ENCODE peak calls at places on chromosome 7, in seven cellular contexts. K, S, L, H, T, U and C are unnamed samples.

GRCh38 chr7:7959979-7960670 is 8.5 kb upstream of the GLCCI1 start:
- DNase-seq in K (no peak), S (no peak), L (no peak), H (no peak), T (no peak), U (no peak), C (no peak)

GRCh38 chr7:40199076-40199802 is 64.4 kb downstream of the SUGCT start:
- DNase-seq in K (no peak), S (no peak), L (peak; percentile 63), H (peak; percentile 32), T (no peak), U (no peak), C (no peak)

GRCh38 chr7:119105381-119105780 is 880.9 kb downstream of the ANKRD7 start:
- DNase-seq in K (no peak), S (no peak), L (no peak), H (peak; percentile 23), T (no peak), U (no peak), C (no peak)

GRCh38 chr7:159004411-159004810 is 140.3 kb downstream of the VIPR2 start:
- DNase-seq in K (no peak), S (no peak), L (no peak), H (no peak), T (no peak), U (no peak), C (no peak)

GRCh38 chr7:92134271-92135099 is at the start of gene CYP51A1:
- DNase-seq in K (peak; percentile 90), S (peak; percentile 82), L (peak; percentile 86), H (peak; percentile 93), T (peak; percentile 93), U (peak; percentile 91), C (peak; percentile 94)

GRCh38 chr7:135111379-135111778 is 36.5 kb upstream of the TMEM140 start:
- DNase-seq in K (no peak), S (no peak), L (no peak), H (no peak), T (no peak), U (no peak), C (no peak)

GRCh38 chr7:157584420-157584819 is 247.6 kb downstream of the DNAJB6 start:
- DNase-seq in K (no peak), S (no peak), L (no peak), H (no peak), T (no peak), U (no peak), C (no peak)

GRCh38 chr7:130481898-130482297 is 10.0 kb upstream of the MEST start:
- DNase-seq in K (no peak), S (no peak), L (peak; percentile 44), H (no peak), T (no peak), U (peak; percentile 49), C (no peak)

GRCh38 chr7:67392596-67393438 is 396.2 kb downstream of the TYW1 start:
- DNase-seq in K (no peak), S (peak; percentile 13), L (no peak), H (peak; percentile 93), T (no peak), U (no peak), C (no peak)

GRCh38 chr7:5395246-5395645 is 28.4 kb downstream of the TNRC18 start:
- DNase-seq in K (no peak), S (no peak), L (no peak), H (no peak), T (no peak), U (no peak), C (no peak)
- H3K27ac ChIP-seq in K (peak overlapping the region; percentile 44), S (no peak overlapping the region), L (no peak overlapping the region), H (no peak overlapping the region), T (no peak overlapping the region), U (no peak overlapping the region), C (no peak overlapping the region)

GRCh38 chr7:23438171-23438570 is 32.1 kb downstream of the IGF2BP3 start:
- DNase-seq in K (no peak), S (no peak), L (no peak), H (no peak), T (no peak), U (no peak), C (no peak)

GRCh38 chr7:23431596-23432284 is 38.6 kb downstream of the IGF2BP3 start:
- DNase-seq in K (no peak), S (no peak), L (peak; percentile 38), H (peak; percentile 55), T (no peak), U (no peak), C (no peak)

GRCh38 chr7:23430902-23431259 is 39.4 kb downstream of the IGF2BP3 start:
- DNase-seq in K (no peak), S (no peak), L (no peak), H (no peak), T (no peak), U (no peak), C (no peak)

DNA sequence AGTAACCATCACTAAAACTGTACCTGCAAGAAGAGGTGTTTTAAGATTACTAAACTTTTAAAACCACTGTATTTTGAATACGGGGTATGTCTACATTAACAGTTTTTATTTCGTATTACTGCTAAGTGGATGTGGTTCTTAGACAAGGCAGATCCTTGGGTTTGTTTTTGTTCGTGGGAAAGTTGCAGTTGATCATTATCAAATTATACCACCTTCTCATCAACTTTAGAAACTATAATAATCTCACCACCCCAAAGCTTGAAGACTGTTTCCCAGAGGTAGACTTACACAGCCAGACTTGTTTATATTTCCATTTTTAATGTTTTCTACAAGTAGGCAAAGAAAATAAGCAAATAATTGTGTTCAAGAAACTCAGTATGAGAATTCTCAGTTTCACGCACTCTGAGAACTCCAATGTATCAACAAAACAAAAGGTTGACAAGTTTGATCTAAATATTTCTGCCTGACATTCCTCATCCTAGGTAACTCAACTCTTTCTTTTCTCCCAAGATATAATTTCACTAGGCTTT is 36.1 kb downstream of the IGF2BP3 start:
- DNase-seq in K (no peak), S (no peak), L (no peak), H (no peak), T (no peak), U (no peak), C (no peak)
- H3K27ac ChIP-seq in K (no peak overlapping the region), S (no peak overlapping the region), L (no peak overlapping the region), H (peak overlapping the region; percentile 64), T (no peak overlapping the region), U (no peak overlapping the region), C (no peak overlapping the region)

DNA sequence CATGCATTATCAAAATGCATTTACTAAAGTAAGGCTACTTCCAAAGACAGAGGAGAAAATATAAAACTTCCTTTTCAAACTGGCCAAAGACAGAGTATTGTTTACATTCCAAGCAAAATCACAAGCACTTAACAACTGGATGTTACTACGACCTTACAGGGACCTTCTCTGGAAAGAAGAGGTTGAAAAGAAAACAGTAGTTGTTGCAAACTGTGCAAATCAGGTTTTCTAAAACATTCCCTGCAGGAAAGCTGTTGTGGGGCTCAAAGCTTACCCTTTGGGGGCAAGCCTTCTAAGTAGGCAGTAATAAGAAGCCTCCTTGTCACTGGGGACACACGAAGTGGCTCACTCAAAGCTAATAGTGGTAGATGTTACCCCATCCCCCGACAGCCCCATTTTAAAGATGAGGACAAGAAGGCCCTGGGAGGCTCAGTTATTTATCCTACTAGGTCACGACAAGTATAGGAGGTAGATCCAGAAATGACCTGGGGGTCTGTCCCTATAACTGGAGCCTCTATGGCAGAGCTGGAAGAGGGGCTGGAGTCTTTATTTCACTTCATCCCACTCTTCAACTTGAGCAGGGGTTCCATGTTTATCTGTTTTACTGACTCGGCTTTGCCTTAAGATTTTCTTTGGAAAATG is 46.6 kb downstream of the ATXN7L1 start:
- DNase-seq in K (no peak), S (no peak), L (peak; percentile 68), H (no peak), T (no peak), U (no peak), C (no peak)
- H3K27ac ChIP-seq in K (peak overlapping the region; percentile 57), S (no peak overlapping the region), L (peak overlapping the region; percentile 92), H (no peak overlapping the region), T (no peak overlapping the region), U (no peak overlapping the region), C (no peak overlapping the region)

GRCh38 chr7:132564849-132565248 is 11.4 kb downstream of the PLXNA4 start:
- DNase-seq in K (no peak), S (no peak), L (no peak), H (peak; percentile 14), T (no peak), U (no peak), C (no peak)

GRCh38 chr7:132560825-132561529 is 15.3 kb downstream of the PLXNA4 start:
- DNase-seq in K (no peak), S (no peak), L (no peak), H (no peak), T (no peak), U (no peak), C (no peak)

GRCh38 chr7:132564090-132564489 is 12.2 kb downstream of the PLXNA4 start:
- DNase-seq in K (no peak), S (no peak), L (no peak), H (no peak), T (no peak), U (no peak), C (no peak)

GRCh38 chr7:132561763-132562162 is 14.5 kb downstream of the PLXNA4 start:
- DNase-seq in K (no peak), S (no peak), L (no peak), H (no peak), T (no peak), U (no peak), C (no peak)

GRCh38 chr7:132562690-132563089 is 13.6 kb downstream of the PLXNA4 start:
- DNase-seq in K (no peak), S (no peak), L (no peak), H (no peak), T (no peak), U (no peak), C (no peak)
- H3K27ac ChIP-seq in K (no peak overlapping the region), S (no peak overlapping the region), L (no peak overlapping the region), H (no peak overlapping the region), T (no peak overlapping the region), U (no peak overlapping the region), C (no peak overlapping the region)

DNA sequence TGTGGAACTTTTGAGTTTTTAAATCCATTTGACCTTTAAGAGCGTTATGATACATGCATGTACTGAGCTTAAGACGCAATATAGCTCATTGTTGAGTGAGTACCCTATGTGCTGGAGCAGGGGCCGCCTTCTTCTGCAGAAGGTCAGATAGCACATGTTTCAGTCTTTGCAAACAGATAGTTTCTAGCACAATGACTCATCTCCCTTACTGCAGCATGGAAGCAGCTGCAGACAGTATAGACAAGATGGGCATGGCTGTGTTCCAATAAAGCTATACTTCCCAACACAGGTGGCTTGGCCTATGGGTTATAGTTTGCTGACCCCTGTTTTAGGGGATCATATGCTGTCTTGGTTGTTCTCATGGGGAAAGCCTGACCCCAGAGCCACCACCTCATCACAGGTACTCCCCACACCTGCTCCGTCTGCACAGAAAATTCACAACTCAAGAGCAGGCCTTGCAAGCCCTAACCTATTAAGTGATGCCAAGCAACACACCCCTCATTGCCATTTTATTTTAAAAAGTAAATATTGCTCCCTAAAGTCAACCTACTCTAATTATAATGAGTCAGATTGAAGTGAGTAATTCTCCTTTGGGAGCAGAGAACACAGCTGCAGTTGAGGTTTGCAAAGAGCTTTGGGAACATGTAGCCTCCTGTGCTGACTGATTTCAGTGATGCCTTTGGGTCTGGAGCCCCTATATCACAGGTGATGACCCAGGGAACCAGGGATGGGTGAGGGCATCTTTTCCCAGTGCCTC is 330.1 kb downstream of the PAXIP1 start:
- DNase-seq in K (no peak), S (no peak), L (no peak), H (no peak), T (no peak), U (no peak), C (no peak)
- H3K27ac ChIP-seq in K (no peak overlapping the region), S (no peak overlapping the region), L (no peak overlapping the region), H (no peak overlapping the region), T (no peak overlapping the region), U (no peak overlapping the region), C (no peak overlapping the region)